ENCODE peak calls at places on chromosomes 4 and X, in six cellular contexts. One of them, this sample, is unnamed.

GRCh38 chrX:56232221-56233082 is at the start of gene KLF8:
- DNase-seq in endothelial cell: peak
- DNase-seq in GM06990: peak
- DNase-seq in IMR-90: no peak
- DNase-seq in cardiac muscle cell: peak
- DNase-seq in upper lobe of left lung: peak
- DNase-seq in this sample: peak

GRCh38 chr4:129140521-129140920 is 44.6 kb downstream of the C4orf33 start:
- DNase-seq in endothelial cell: no peak
- DNase-seq in GM06990: no peak
- DNase-seq in IMR-90: no peak
- DNase-seq in cardiac muscle cell: no peak
- DNase-seq in upper lobe of left lung: no peak
- DNase-seq in this sample: no peak

GRCh38 chr4:82624819-82625218 is 63.0 kb upstream of the TMEM150C start:
- DNase-seq in endothelial cell: no peak
- DNase-seq in GM06990: no peak
- DNase-seq in IMR-90: no peak
- DNase-seq in cardiac muscle cell: no peak
- DNase-seq in upper lobe of left lung: no peak
- DNase-seq in this sample: no peak

GRCh38 chr4:174406416-174406815 is 115.9 kb downstream of the HPGD start:
- DNase-seq in endothelial cell: no peak
- DNase-seq in GM06990: no peak
- DNase-seq in IMR-90: no peak
- DNase-seq in cardiac muscle cell: no peak
- DNase-seq in upper lobe of left lung: no peak
- DNase-seq in this sample: no peak

GRCh38 chr4:6419452-6420028 is 52.9 kb downstream of the PPP2R2C start:
- DNase-seq in endothelial cell: no peak
- DNase-seq in GM06990: no peak
- DNase-seq in IMR-90: peak
- DNase-seq in cardiac muscle cell: peak
- DNase-seq in upper lobe of left lung: no peak
- DNase-seq in this sample: no peak

GRCh38 chr4:105657117-105657765 is 51.2 kb downstream of the INTS12 start:
- DNase-seq in endothelial cell: no peak
- DNase-seq in GM06990: no peak
- DNase-seq in IMR-90: no peak
- DNase-seq in cardiac muscle cell: no peak
- DNase-seq in upper lobe of left lung: no peak
- DNase-seq in this sample: no peak

GRCh38 chr4:151238477-151238876 is 38.5 kb upstream of the PRSS48 start:
- DNase-seq in endothelial cell: no peak
- DNase-seq in GM06990: no peak
- DNase-seq in IMR-90: peak
- DNase-seq in cardiac muscle cell: no peak
- DNase-seq in upper lobe of left lung: no peak
- DNase-seq in this sample: no peak

GRCh38 chr4:86759298-86759697 is 89.9 kb downstream of the SLC10A6 start:
- DNase-seq in endothelial cell: no peak
- DNase-seq in GM06990: no peak
- DNase-seq in IMR-90: no peak
- DNase-seq in cardiac muscle cell: no peak
- DNase-seq in upper lobe of left lung: no peak
- DNase-seq in this sample: no peak

GRCh38 chrX:10467793-10468192 is 152.6 kb downstream of the MID1 start:
- DNase-seq in endothelial cell: no peak
- DNase-seq in GM06990: no peak
- DNase-seq in IMR-90: peak
- DNase-seq in cardiac muscle cell: no peak
- DNase-seq in upper lobe of left lung: no peak
- DNase-seq in this sample: no peak

GRCh38 chr4:2843909-2844584 is 403 bp downstream of the ADD1 start:
- DNase-seq in endothelial cell: peak
- DNase-seq in GM06990: peak
- DNase-seq in IMR-90: peak
- DNase-seq in cardiac muscle cell: peak
- DNase-seq in upper lobe of left lung: no peak
- DNase-seq in this sample: peak

GRCh38 chr4:156329779-156330178 is 376.1 kb upstream of the CTSO start:
- DNase-seq in endothelial cell: no peak
- DNase-seq in GM06990: no peak
- DNase-seq in IMR-90: peak
- DNase-seq in cardiac muscle cell: no peak
- DNase-seq in upper lobe of left lung: no peak
- DNase-seq in this sample: no peak

GRCh38 chr4:56861365-56861764 is 39.9 kb upstream of the SPINK2 start:
- DNase-seq in endothelial cell: no peak
- DNase-seq in GM06990: peak
- DNase-seq in IMR-90: peak
- DNase-seq in cardiac muscle cell: peak
- DNase-seq in upper lobe of left lung: no peak
- DNase-seq in this sample: no peak

GRCh38 chr4:91198951-91199350 is 1071.8 kb downstream of the CCSER1 start:
- DNase-seq in endothelial cell: no peak
- DNase-seq in GM06990: no peak
- DNase-seq in IMR-90: no peak
- DNase-seq in cardiac muscle cell: no peak
- DNase-seq in upper lobe of left lung: no peak
- DNase-seq in this sample: no peak

GRCh38 chr4:134936014-134936413 is 734.4 kb upstream of the PABPC4L start:
- DNase-seq in endothelial cell: no peak
- DNase-seq in GM06990: no peak
- DNase-seq in IMR-90: no peak
- DNase-seq in cardiac muscle cell: no peak
- DNase-seq in upper lobe of left lung: no peak
- DNase-seq in this sample: no peak

GRCh38 chrX:138756234-138756633 is 44.7 kb upstream of the FGF13 start:
- DNase-seq in endothelial cell: peak
- DNase-seq in GM06990: no peak
- DNase-seq in IMR-90: no peak
- DNase-seq in cardiac muscle cell: peak
- DNase-seq in upper lobe of left lung: no peak
- DNase-seq in this sample: peak

GRCh38 chr4:13276357-13276756 is 207.8 kb downstream of the RAB28 start:
- DNase-seq in endothelial cell: no peak
- DNase-seq in GM06990: no peak
- DNase-seq in IMR-90: no peak
- DNase-seq in cardiac muscle cell: no peak
- DNase-seq in upper lobe of left lung: no peak
- DNase-seq in this sample: no peak

GRCh38 chrX:69615323-69615722 is 590 bp upstream of the EDA start:
- DNase-seq in endothelial cell: no peak
- DNase-seq in GM06990: no peak
- DNase-seq in IMR-90: no peak
- DNase-seq in cardiac muscle cell: no peak
- DNase-seq in upper lobe of left lung: no peak
- DNase-seq in this sample: no peak

GRCh38 chr4:41436365-41437263 is 101.3 kb upstream of the LIMCH1 start:
- DNase-seq in endothelial cell: no peak
- DNase-seq in GM06990: no peak
- DNase-seq in IMR-90: no peak
- DNase-seq in cardiac muscle cell: no peak
- DNase-seq in upper lobe of left lung: no peak
- DNase-seq in this sample: no peak

GRCh38 chr4:73021634-73022033 is 47.9 kb downstream of the COX18 start:
- DNase-seq in endothelial cell: no peak
- DNase-seq in GM06990: no peak
- DNase-seq in IMR-90: peak
- DNase-seq in cardiac muscle cell: peak
- DNase-seq in upper lobe of left lung: no peak
- DNase-seq in this sample: peak

GRCh38 chr4:95693594-95693993 is 144.8 kb upstream of the UNC5C start:
- DNase-seq in endothelial cell: no peak
- DNase-seq in GM06990: no peak
- DNase-seq in IMR-90: peak
- DNase-seq in cardiac muscle cell: no peak
- DNase-seq in upper lobe of left lung: no peak
- DNase-seq in this sample: peak

GRCh38 chrX:38803286-38803608 is 2.0 kb downstream of the MID1IP1 start:
- DNase-seq in endothelial cell: no peak
- DNase-seq in GM06990: no peak
- DNase-seq in IMR-90: no peak
- DNase-seq in cardiac muscle cell: no peak
- DNase-seq in upper lobe of left lung: no peak
- DNase-seq in this sample: no peak

GRCh38 chr4:3286335-3287175 is 6.3 kb upstream of the RGS12 start:
- DNase-seq in endothelial cell: no peak
- DNase-seq in GM06990: no peak
- DNase-seq in IMR-90: no peak
- DNase-seq in cardiac muscle cell: no peak
- DNase-seq in upper lobe of left lung: no peak
- DNase-seq in this sample: no peak

GRCh38 chrX:22078117-22078516 is 46.0 kb downstream of the PHEX start:
- DNase-seq in endothelial cell: no peak
- DNase-seq in GM06990: no peak
- DNase-seq in IMR-90: no peak
- DNase-seq in cardiac muscle cell: no peak
- DNase-seq in upper lobe of left lung: no peak
- DNase-seq in this sample: no peak

GRCh38 chrX:134246282-134246681 is 9.3 kb downstream of the CCDC160 start:
- DNase-seq in endothelial cell: no peak
- DNase-seq in GM06990: no peak
- DNase-seq in IMR-90: no peak
- DNase-seq in cardiac muscle cell: no peak
- DNase-seq in upper lobe of left lung: no peak
- DNase-seq in this sample: no peak
- TF ChIP-seq CTCF in endothelial cell: no peak
- TF ChIP-seq CTCF in GM06990: peak
- TF ChIP-seq CTCF in IMR-90: no peak
- TF ChIP-seq CTCF in cardiac muscle cell: no peak
- TF ChIP-seq CTCF in upper lobe of left lung: no peak
- TF ChIP-seq CTCF in this sample: no peak

GRCh38 chrX:142089193-142089592 is 115.9 kb downstream of the MAGEC2 start:
- DNase-seq in endothelial cell: no peak
- DNase-seq in GM06990: no peak
- DNase-seq in IMR-90: peak
- DNase-seq in cardiac muscle cell: peak
- DNase-seq in upper lobe of left lung: no peak
- DNase-seq in this sample: no peak
- TF ChIP-seq CTCF in endothelial cell: no peak
- TF ChIP-seq CTCF in GM06990: no peak
- TF ChIP-seq CTCF in IMR-90: peak
- TF ChIP-seq CTCF in cardiac muscle cell: peak
- TF ChIP-seq CTCF in upper lobe of left lung: peak
- TF ChIP-seq CTCF in this sample: no peak

DNA sequence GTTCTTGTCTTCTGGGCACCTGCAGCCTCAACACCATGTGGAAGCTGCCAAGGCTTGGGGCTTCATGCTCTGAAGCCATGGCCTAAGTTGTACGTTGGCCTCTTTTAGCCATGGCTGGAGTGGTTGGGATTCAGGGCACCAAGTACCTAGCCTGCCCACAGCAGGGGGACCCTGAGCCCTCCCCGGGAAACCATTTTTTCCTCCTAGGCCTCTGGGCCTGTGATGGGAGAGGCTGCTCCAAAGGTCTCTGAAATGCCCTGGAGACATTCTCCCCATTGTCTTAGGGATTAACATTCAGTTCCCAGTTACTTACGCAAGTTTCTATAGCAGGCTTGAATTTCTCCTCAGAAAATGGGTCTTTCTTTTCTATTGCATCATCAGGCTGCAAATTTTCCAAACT is 269.3 kb downstream of the NAP1L3 start:
- DNase-seq in endothelial cell: no peak
- DNase-seq in GM06990: no peak
- DNase-seq in IMR-90: no peak
- DNase-seq in cardiac muscle cell: no peak
- DNase-seq in upper lobe of left lung: no peak
- DNase-seq in this sample: no peak
- TF ChIP-seq CTCF in endothelial cell: no peak
- TF ChIP-seq CTCF in GM06990: no peak
- TF ChIP-seq CTCF in IMR-90: no peak
- TF ChIP-seq CTCF in cardiac muscle cell: no peak
- TF ChIP-seq CTCF in upper lobe of left lung: no peak
- TF ChIP-seq CTCF in this sample: no peak

DNA sequence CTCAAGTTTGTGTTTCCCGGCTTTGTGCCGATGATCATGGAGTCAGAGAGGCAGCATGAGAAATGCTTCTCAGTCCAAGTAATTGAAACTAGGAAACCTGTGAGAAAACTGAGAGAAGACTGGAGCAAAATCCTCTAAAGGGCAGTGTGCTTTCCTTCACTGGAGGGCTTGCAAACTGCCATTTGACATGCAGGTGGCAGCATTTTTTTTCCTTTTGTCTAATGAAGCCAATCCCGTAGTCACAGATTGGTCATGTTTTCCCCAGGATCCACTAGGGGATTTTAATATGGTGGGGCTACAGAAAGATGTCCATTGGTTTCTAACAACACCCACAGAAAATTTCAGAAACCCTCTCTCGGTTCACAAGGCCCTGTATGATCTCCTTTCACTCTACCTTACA is 117.4 kb upstream of the NUDT10 start:
- DNase-seq in endothelial cell: no peak
- DNase-seq in GM06990: no peak
- DNase-seq in IMR-90: no peak
- DNase-seq in cardiac muscle cell: peak
- DNase-seq in upper lobe of left lung: no peak
- DNase-seq in this sample: no peak
- TF ChIP-seq CTCF in endothelial cell: no peak
- TF ChIP-seq CTCF in GM06990: no peak
- TF ChIP-seq CTCF in IMR-90: no peak
- TF ChIP-seq CTCF in cardiac muscle cell: no peak
- TF ChIP-seq CTCF in upper lobe of left lung: no peak
- TF ChIP-seq CTCF in this sample: no peak

This sample was measured in Calu3.